ENCODE peak calls at places on chromosomes 11 and 22, in seven cellular contexts. Q is nucleus accumbens; T is cardiac muscle cell; X is M059J; U is GM12878; V is mesenchymal stem cell; E is natural killer cell treated with Interleukin-12 subunit alpha and Interleukin-12 subunit beta and Interleukin-15 and Interleukin-18, amount 100 ng/mL, for 72 hours. Z is an unnamed sample.

GRCh38 chr22:48885271-48885918 is 942.3 kb downstream of the BRD1 start:
- DNase-seq in T (no peak), Q (no peak), E (no peak), V (no peak), X (no peak), U (no peak), Z (no peak)

GRCh38 chr11:55172734-55173415 is 89.1 kb upstream of the TRIM48 start:
- DNase-seq in Q (no peak), V (no peak), U (no peak), E (no peak), T (no peak), X (no peak), Z (no peak)

GRCh38 chr11:101870510-101870909 is 44.3 kb upstream of the CEP126 start:
- DNase-seq in Q (no peak), V (peak; percentile 79), E (no peak), U (no peak), X (peak; percentile 69), T (peak; percentile 71), Z (peak; percentile 86)

GRCh38 chr11:95279921-95280861 is 49.2 kb upstream of the SESN3 start:
- DNase-seq in T (peak; percentile 57), U (no peak), V (peak; percentile 28), Q (no peak), E (no peak), X (no peak), Z (no peak)

GRCh38 chr22:24271406-24271760 is 752 bp downstream of the SPECC1L start:
- DNase-seq in E (no peak), U (no peak), V (peak; percentile 34), T (peak; percentile 27), X (peak; percentile 11), Q (no peak), Z (peak; percentile 23)

GRCh38 chr11:369336-370018 is at the start of gene B4GALNT4:
- DNase-seq in T (peak; percentile 41), X (no peak), E (no peak), U (no peak), Q (peak; percentile 50), V (peak; percentile 59), Z (peak; percentile 54)

GRCh38 chr22:35313311-35314121 is 13.8 kb downstream of the TOM1 start:
- DNase-seq in Q (no peak), U (no peak), T (peak; percentile 76), V (peak; percentile 81), X (peak; percentile 91), E (no peak), Z (peak; percentile 95)

GRCh38 chr11:29214833-29215232 is 802.0 kb downstream of the KCNA4 start:
- DNase-seq in V (peak; percentile 8), Q (no peak), U (no peak), X (no peak), E (no peak), T (peak; percentile 11), Z (peak; percentile 3)

GRCh38 chr11:29507381-29507780 is 509.4 kb downstream of the KCNA4 start:
- DNase-seq in U (no peak), X (no peak), Q (no peak), T (no peak), V (no peak), E (no peak), Z (no peak)

GRCh38 chr11:134044514-134045284 is 24.2 kb upstream of the JAM3 start:
- DNase-seq in U (no peak), T (no peak), Q (no peak), X (no peak), V (no peak), E (no peak), Z (no peak)

GRCh38 chr22:43088979-43089717 is at the start of gene TTLL1:
- DNase-seq in V (peak; percentile 87), Q (peak; percentile 78), E (peak; percentile 90), X (peak; percentile 85), U (peak; percentile 27), T (peak; percentile 91), Z (peak; percentile 88)

GRCh38 chr22:26502688-26503561 is 9.3 kb downstream of the TFIP11 start:
- DNase-seq in E (peak; percentile 73), V (peak; percentile 68), X (peak; percentile 19), Q (peak; percentile 19), U (no peak), T (peak; percentile 60), Z (peak; percentile 55)

GRCh38 chr11:44751066-44751465 is 24.3 kb downstream of the TSPAN18 start:
- DNase-seq in X (no peak), V (no peak), T (no peak), E (no peak), U (no peak), Q (no peak), Z (no peak)